ENCODE peak calls at places on chromosomes 13 and 19, in five cellular contexts. T is pancreas; Q is activated naive CD8-positive, alpha-beta T cell treated with anti-CD3 and anti-CD28 coated beads, Interleukin-2, amount 50 U/mL, for 24 hours; H is C1 segment of cervical spinal cord; G is activated CD4-positive, alpha-beta T cell treated with anti-CD3 and anti-CD28 coated beads for 4 hours. V is an unnamed sample.

GRCh38 chr19:56837892-56838679 is 2.4 kb downstream of the PEG3 start:
- DNase-seq in Q (no peak), H (peak; percentile 82), T (peak; percentile 89), G (no peak), V (peak; percentile 85)

GRCh38 chr19:47239610-47240296 is 8.8 kb upstream of the BBC3 start:
- DNase-seq in T (peak; percentile 84), G (peak; percentile 56), Q (peak; percentile 58), H (peak; percentile 73), V (peak; percentile 79)

GRCh38 chr19:10730932-10731331 is 13.1 kb downstream of the DNM2 start:
- DNase-seq in T (no peak), H (peak; percentile 51), G (no peak), Q (no peak), V (no peak)

GRCh38 chr19:29779921-29780320 is 31.9 kb upstream of the CCNE1 start:
- DNase-seq in G (no peak), Q (no peak), H (no peak), T (no peak), V (no peak)

GRCh38 chr19:16205205-16206045 is 7.7 kb downstream of the AP1M1 start:
- DNase-seq in G (no peak), T (peak; percentile 49), H (no peak), Q (no peak), V (no peak)

GRCh38 chr19:51735759-51736449 is 12.1 kb upstream of the HAS1 start:
- DNase-seq in Q (no peak), G (no peak), T (no peak), H (peak; percentile 32), V (no peak)

GRCh38 chr13:26024558-26024957 is 27.3 kb downstream of the SHISA2 start:
- DNase-seq in T (no peak), H (no peak), Q (no peak), G (no peak), V (no peak)

GRCh38 chr19:44875666-44876418 is 15.2 kb upstream of the TOMM40 start:
- DNase-seq in G (no peak), Q (no peak), T (no peak), H (no peak), V (no peak)

GRCh38 chr19:35291916-35292315 is at the start of gene MAG:
- DNase-seq in T (no peak), G (no peak), Q (no peak), H (peak; percentile 82), V (peak; percentile 89)

GRCh38 chr19:17235618-17236413 is 9.8 kb downstream of the OCEL1 start:
- DNase-seq in H (peak; percentile 35), Q (peak; percentile 68), T (peak; percentile 83), G (peak; percentile 77), V (peak; percentile 50)

GRCh38 chr13:99854376-99854775 is 117.2 kb downstream of the ZIC5 start:
- DNase-seq in T (no peak), G (no peak), H (no peak), Q (no peak), V (no peak)

GRCh38 chr19:46491975-46492682 is 3.5 kb downstream of the PNMA8B start:
- DNase-seq in G (no peak), T (no peak), Q (no peak), H (no peak), V (no peak)

GRCh38 chr13:38213307-38213706 is 136.3 kb upstream of the UFM1 start:
- DNase-seq in H (no peak), G (no peak), T (no peak), Q (no peak), V (no peak)

GRCh38 chr13:98823442-98823841 is 71.0 kb upstream of the SLC15A1 start:
- DNase-seq in G (no peak), Q (no peak), H (no peak), T (no peak), V (no peak)

GRCh38 chr13:100921139-100921538 is 246.5 kb upstream of the TMTC4 start:
- DNase-seq in Q (no peak), G (no peak), H (no peak), T (no peak), V (no peak)

GRCh38 chr13:97798171-97798821 is 155.2 kb upstream of the IPO5 start:
- DNase-seq in Q (no peak), T (no peak), G (no peak), H (no peak), V (peak; percentile 4)

GRCh38 chr19:40466219-40467006 is at the start of gene SPTBN4:
- DNase-seq in Q (peak; percentile 72), G (peak; percentile 82), H (peak; percentile 30), T (peak; percentile 74), V (no peak)

GRCh38 chr19:7004313-7004931 is 16.8 kb downstream of the MBD3L2B start:
- DNase-seq in G (no peak), T (no peak), Q (no peak), H (no peak), V (no peak)

GRCh38 chr13:111279253-111279652 is 41.2 kb upstream of the TEX29 start:
- DNase-seq in T (no peak), Q (no peak), G (no peak), H (no peak), V (no peak)

GRCh38 chr13:49664606-49665005 is 26.7 kb downstream of the EBPL start:
- DNase-seq in T (no peak), G (no peak), H (no peak), Q (no peak), V (no peak)

GRCh38 chr13:106432636-106433035 is 102.8 kb downstream of the EFNB2 start:
- DNase-seq in T (no peak), Q (no peak), H (no peak), G (no peak), V (no peak)

GRCh38 chr19:8412783-8413592 is at the start of gene MARCHF2:
- DNase-seq in T (peak; percentile 99), G (peak; percentile 94), H (peak; percentile 96), Q (peak; percentile 94), V (peak; percentile 94)

GRCh38 chr13:45297456-45298205 is 43.4 kb downstream of the TPT1 start:
- DNase-seq in G (no peak), T (no peak), H (no peak), Q (no peak), V (no peak)

GRCh38 chr13:113759525-113760137 is 605 bp downstream of the TMEM255B start:
- DNase-seq in T (peak; percentile 63), Q (no peak), G (no peak), H (peak; percentile 16), V (no peak)

GRCh38 chr19:44927746-44928145 is 13.3 kb downstream of the APOC1 start:
- DNase-seq in T (no peak), G (no peak), H (no peak), Q (no peak), V (no peak)

GRCh38 chr19:17488593-17489391 is 18.5 kb downstream of the SLC27A1 start:
- DNase-seq in T (peak; percentile 94), H (no peak), G (peak; percentile 72), Q (peak; percentile 86), V (no peak)

GRCh38 chr19:7970716-7971448 is 27.4 kb upstream of the TIMM44 start:
- DNase-seq in T (peak; percentile 32), H (no peak), Q (peak; percentile 36), G (peak; percentile 13), V (no peak)

GRCh38 chr13:106063591-106064308 is 471.7 kb downstream of the EFNB2 start:
- DNase-seq in Q (no peak), H (no peak), T (no peak), G (no peak), V (no peak)

V was measured in hippocampal formation.